ENCODE peak calls at places on chromosomes 4 and X, in six cellular contexts. L is CD8-positive, alpha-beta T cell; K is RWPE1; Y is T47D; T is HT-29; M is activated naive CD8-positive, alpha-beta T cell treated with anti-CD3 and anti-CD28 coated beads, Interleukin-2, amount 50 U/mL, for 24 hours. A is an unnamed sample.

GRCh38 chr4:3868841-3869572 is 102.8 kb downstream of the ADRA2C start:
- DNase-seq in Y (no peak), K (no peak), L (no peak), T (no peak), M (no peak), A (no peak)

GRCh38 chrX:7068939-7069367 is 78.6 kb upstream of the STS start:
- DNase-seq in Y (peak), L (no peak), M (peak), T (no peak), K (no peak), A (no peak)

GRCh38 chr4:101418055-101418454 is 70.7 kb upstream of the PPP3CA start:
- DNase-seq in K (no peak), M (peak), T (no peak), L (peak), Y (no peak), A (no peak)

GRCh38 chr4:169311643-169312365 is 41.0 kb upstream of the SH3RF1 start:
- DNase-seq in K (peak), Y (peak), M (no peak), T (peak), L (no peak), A (peak)

GRCh38 chr4:7348946-7349900 is 85.5 kb downstream of the PSAPL1 start:
- DNase-seq in Y (no peak), K (no peak), T (no peak), M (no peak), L (no peak), A (no peak)

GRCh38 chrX:153438522-153438921 is 7.3 kb downstream of the TREX2 start:
- DNase-seq in K (no peak), Y (peak), M (no peak), T (peak), L (no peak), A (no peak)

GRCh38 chr4:38062088-38062893 is 102.1 kb downstream of the PTTG2 start:
- DNase-seq in Y (peak), M (peak), T (peak), K (peak), L (peak), A (no peak)

GRCh38 chr4:82630079-82630478 is 68.3 kb upstream of the TMEM150C start:
- DNase-seq in L (no peak), Y (no peak), T (no peak), K (no peak), M (no peak), A (no peak)

GRCh38 chrX:133640161-133641015 is 225.1 kb upstream of the GPC4 start:
- DNase-seq in T (no peak), Y (no peak), L (no peak), M (no peak), K (no peak), A (no peak)

GRCh38 chrX:41350150-41350975 is 16.4 kb downstream of the DDX3X start:
- DNase-seq in M (no peak), Y (peak), L (peak), T (peak), K (no peak), A (no peak)

GRCh38 chr4:20723019-20723418 is 22.8 kb downstream of the PACRGL start:
- DNase-seq in T (no peak), K (peak), M (no peak), L (no peak), Y (no peak), A (no peak)

GRCh38 chr4:38832624-38833528 is 23.7 kb downstream of the TLR6 start:
- DNase-seq in T (peak), K (no peak), L (no peak), Y (no peak), M (no peak), A (no peak)

GRCh38 chr4:39133623-39134022 is 48.7 kb upstream of the WDR19 start:
- DNase-seq in L (no peak), M (no peak), Y (no peak), K (no peak), T (no peak), A (no peak)

GRCh38 chrX:129235903-129236302 is 287.4 kb downstream of the SMARCA1 start:
- DNase-seq in L (no peak), Y (no peak), M (no peak), K (no peak), T (no peak), A (no peak)

A was measured in HuH-7.5.